ENCODE peak calls at places on chromosomes 13 and 19, in five cellular contexts. T is heart right ventricle; D is fibroblast of pulmonary artery; F is activated CD8-positive, alpha-beta T cell treated with anti-CD3 and anti-CD28 coated beads for 36 hours; X is GM23338. Z is an unnamed sample.

GRCh38 chr13:73339086-73339485 is 280.3 kb downstream of the KLF5 start:
- DNase-seq in T (no peak), D (no peak), F (no peak), X (no peak), Z (no peak)

GRCh38 chr13:82438320-82438719 is 1444.0 kb downstream of the SLITRK1 start:
- DNase-seq in T (no peak), D (no peak), F (no peak), X (no peak), Z (no peak)

GRCh38 chr13:31119966-31120733 is 41.6 kb downstream of the HSPH1 start:
- DNase-seq in T (no peak), D (peak), F (no peak), X (peak), Z (no peak)

GRCh38 chr19:15031675-15032074 is 17.6 kb upstream of the CASP14 start:
- DNase-seq in T (no peak), D (no peak), F (no peak), X (no peak), Z (no peak)

GRCh38 chr13:32229443-32229842 is 85.7 kb downstream of the ZAR1L start:
- DNase-seq in T (no peak), D (no peak), F (no peak), X (no peak), Z (no peak)

GRCh38 chr19:50844296-50844935 is 10.3 kb upstream of the KLK3 start:
- DNase-seq in T (no peak), D (no peak), F (no peak), X (no peak), Z (no peak)

GRCh38 chr19:13463296-13463695 is 43.0 kb downstream of the CACNA1A start:
- DNase-seq in T (peak), D (peak), F (peak), X (peak), Z (no peak)

GRCh38 chr19:46355991-46356669 is 9.2 kb downstream of the PPP5C start:
- DNase-seq in T (no peak), D (no peak), F (no peak), X (no peak), Z (no peak)

GRCh38 chr13:97753269-97753668 is 200.2 kb upstream of the IPO5 start:
- DNase-seq in T (no peak), D (no peak), F (no peak), X (peak), Z (no peak)

GRCh38 chr13:36432106-36432544 is at the start of gene CCNA1:
- DNase-seq in T (peak), D (peak), F (peak), X (peak), Z (peak)

GRCh38 chr19:17244618-17245534 is 843 bp downstream of the NR2F6 start:
- DNase-seq in T (no peak), D (no peak), F (no peak), X (peak), Z (peak)

GRCh38 chr13:114081761-114082681 is 50.4 kb downstream of the RASA3 start:
- DNase-seq in T (no peak), D (no peak), F (no peak), X (no peak), Z (no peak)

GRCh38 chr19:2039082-2039958 is 11.7 kb downstream of the MKNK2 start:
- DNase-seq in T (no peak), D (no peak), F (no peak), X (no peak), Z (no peak)

GRCh38 chr19:40143612-40144011 is 47.6 kb upstream of the MAP3K10 start:
- DNase-seq in T (peak), D (no peak), F (peak), X (peak), Z (peak)

GRCh38 chr19:51691122-51692064 is 1.7 kb upstream of the SPACA6 start:
- DNase-seq in T (no peak), D (peak), F (no peak), X (peak), Z (no peak)

GRCh38 chr13:32530841-32531253 is 7.7 kb downstream of the N4BP2L2 start:
- DNase-seq in T (peak), D (peak), F (no peak), X (peak), Z (no peak)

GRCh38 chr13:45396548-45397095 is 21.6 kb downstream of the SLC25A30 start:
- DNase-seq in T (no peak), D (peak), F (no peak), X (no peak), Z (peak)

GRCh38 chr19:48355555-48355954 is 8.2 kb downstream of the TMEM143 start:
- DNase-seq in T (no peak), D (no peak), F (no peak), X (peak), Z (no peak)

GRCh38 chr13:95349267-95349666 is 48.0 kb upstream of the ABCC4 start:
- DNase-seq in T (peak), D (peak), F (no peak), X (no peak), Z (no peak)

GRCh38 chr13:40682449-40683240 is 16.2 kb upstream of the FOXO1 start:
- DNase-seq in T (no peak), D (no peak), F (no peak), X (peak), Z (no peak)

GRCh38 chr19:5147971-5148793 is 179.3 kb downstream of the KDM4B start:
- DNase-seq in T (no peak), D (no peak), F (no peak), X (no peak), Z (peak)

GRCh38 chr13:99051768-99052455 is 74.0 kb upstream of the DOCK9 start:
- DNase-seq in T (no peak), D (no peak), F (no peak), X (no peak), Z (no peak)

GRCh38 chr13:54593504-54593903 is 1564.9 kb downstream of the OLFM4 start:
- DNase-seq in T (no peak), D (no peak), F (no peak), X (no peak), Z (no peak)

GRCh38 chr19:41616785-41617621 is 9.9 kb downstream of the CEACAM4 start:
- DNase-seq in T (no peak), D (peak), F (peak), X (peak), Z (no peak)

GRCh38 chr13:106110241-106110855 is 425.1 kb downstream of the EFNB2 start:
- DNase-seq in T (no peak), D (no peak), F (no peak), X (no peak), Z (no peak)

GRCh38 chr19:35269425-35270117 is 809 bp downstream of the USF2 start:
- DNase-seq in T (peak), D (peak), F (peak), X (peak), Z (peak)

GRCh38 chr13:99226493-99226892 is 25.8 kb downstream of the UBAC2 start:
- DNase-seq in T (no peak), D (no peak), F (no peak), X (no peak), Z (no peak)

GRCh38 chr13:111090169-111090568 is 24.9 kb upstream of the ARHGEF7 start:
- DNase-seq in T (no peak), D (no peak), F (no peak), X (no peak), Z (no peak)

GRCh38 chr13:41224113-41225110 is 30.0 kb upstream of the KBTBD7 start:
- DNase-seq in T (no peak), D (peak), F (no peak), X (no peak), Z (no peak)

GRCh38 chr19:39915101-39915847 is 19.2 kb downstream of the FCGBP start:
- DNase-seq in T (no peak), D (no peak), F (no peak), X (peak), Z (peak)

GRCh38 chr19:46350758-46351159 is 3.9 kb downstream of the PPP5C start:
- DNase-seq in T (no peak), D (no peak), F (peak), X (no peak), Z (no peak)

GRCh38 chr19:2627319-2627829 is 75.1 kb downstream of the GNG7 start:
- DNase-seq in T (peak), D (peak), F (peak), X (no peak), Z (peak)

GRCh38 chr13:28750187-28751045 is 31.6 kb upstream of the SLC46A3 start:
- DNase-seq in T (no peak), D (peak), F (no peak), X (no peak), Z (no peak)

GRCh38 chr13:90721937-90722336 is 625.5 kb upstream of the MIR17HG start:
- DNase-seq in T (no peak), D (no peak), F (no peak), X (no peak), Z (no peak)

GRCh38 chr19:30686252-30686762 is 314.1 kb downstream of the ZNF536 start:
- DNase-seq in T (no peak), D (peak), F (no peak), X (peak), Z (no peak)

GRCh38 chr19:56974554-56975207 is 134.2 kb upstream of the PEG3 start:
- DNase-seq in T (no peak), D (no peak), F (no peak), X (no peak), Z (no peak)

GRCh38 chr13:23505007-23505406 is 65.2 kb upstream of the TNFRSF19 start:
- DNase-seq in T (peak), D (peak), F (no peak), X (no peak), Z (no peak)

GRCh38 chr19:13017306-13018036 is 22.2 kb downstream of the NFIX start:
- DNase-seq in T (no peak), D (no peak), F (no peak), X (peak), Z (no peak)

GRCh38 chr19:54674021-54674617 is 11.3 kb downstream of the LILRB4 start:
- DNase-seq in T (no peak), D (peak), F (peak), X (peak), Z (no peak)

GRCh38 chr13:49499889-49500660 is 4.3 kb downstream of the PHF11 start:
- DNase-seq in T (no peak), D (peak), F (no peak), X (no peak), Z (no peak)

GRCh38 chr19:33426621-33427475 is 53.3 kb downstream of the CEBPG start:
- DNase-seq in T (no peak), D (no peak), F (no peak), X (no peak), Z (no peak)

GRCh38 chr19:33429891-33430673 is 56.6 kb downstream of the CEBPG start:
- DNase-seq in T (no peak), D (no peak), F (peak), X (no peak), Z (no peak)

GRCh38 chr19:33430674-33431277 is 57.3 kb downstream of the CEBPG start:
- DNase-seq in T (peak), D (peak), F (peak), X (peak), Z (peak)

GRCh38 chr19:33428627-33429013 is 55.1 kb downstream of the CEBPG start:
- DNase-seq in T (no peak), D (no peak), F (no peak), X (no peak), Z (no peak)

DNA sequence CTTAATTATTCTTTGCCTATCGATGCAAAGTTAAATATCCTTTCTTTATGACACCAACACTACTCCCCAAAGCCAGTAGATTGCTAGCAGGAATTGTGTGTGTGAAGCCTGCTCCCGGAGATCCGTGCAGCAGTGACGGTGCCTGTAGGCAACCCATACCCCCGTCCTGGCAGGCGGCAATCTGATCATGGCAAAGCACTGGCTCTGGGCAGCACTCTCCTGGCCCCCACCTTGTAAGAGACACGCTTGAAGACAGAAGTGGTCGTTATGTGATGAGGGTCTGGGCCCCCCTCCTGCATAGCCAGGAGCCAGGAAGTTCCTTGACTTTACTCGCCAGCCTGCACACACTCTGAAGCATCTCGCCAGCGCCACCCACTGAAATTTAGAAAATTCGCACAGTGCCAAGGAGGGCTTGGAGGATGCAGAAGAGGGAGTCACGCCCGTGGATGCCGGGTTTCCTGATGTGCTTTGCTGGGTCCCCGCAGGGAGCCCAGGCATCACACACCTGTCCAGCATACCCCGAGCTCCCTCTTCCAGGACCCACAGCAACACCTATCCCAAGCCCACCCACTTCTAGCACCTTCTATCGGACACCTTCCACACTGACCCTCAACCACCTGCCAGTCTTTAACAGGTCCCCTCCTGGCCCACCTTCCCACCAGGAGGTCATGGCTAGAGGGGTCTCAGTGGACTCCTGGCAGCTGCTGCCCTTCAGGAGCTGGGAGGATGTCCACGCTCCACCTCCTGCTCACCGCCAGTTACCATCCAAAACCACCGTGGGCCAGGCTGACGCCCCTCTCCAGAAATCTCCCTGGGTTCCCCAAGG is 54.5 kb downstream of the CEBPG start:
- DNase-seq in T (no peak), D (no peak), F (no peak), X (no peak), Z (no peak)
- TF ChIP-seq CTCF in T (no peak), D (no peak), F (no peak), X (peak), Z (no peak)

GRCh38 chr13:108917581-108917980 is 288.2 kb downstream of the MYO16 start:
- DNase-seq in T (no peak), D (peak), F (no peak), X (no peak), Z (no peak)

GRCh38 chr13:108911807-108912206 is 282.4 kb downstream of the MYO16 start:
- DNase-seq in T (no peak), D (no peak), F (no peak), X (no peak), Z (no peak)

GRCh38 chr13:108915634-108916497 is 286.5 kb downstream of the MYO16 start:
- DNase-seq in T (peak), D (peak), F (peak), X (peak), Z (peak)

GRCh38 chr13:108919036-108919907 is 289.9 kb downstream of the MYO16 start:
- DNase-seq in T (no peak), D (no peak), F (no peak), X (no peak), Z (no peak)

GRCh38 chr13:108915095-108915633 is 285.8 kb downstream of the MYO16 start:
- DNase-seq in T (no peak), D (peak), F (peak), X (peak), Z (no peak)
- TF ChIP-seq CTCF in T (peak), D (peak), F (no peak), X (peak), Z (no peak)

DNA sequence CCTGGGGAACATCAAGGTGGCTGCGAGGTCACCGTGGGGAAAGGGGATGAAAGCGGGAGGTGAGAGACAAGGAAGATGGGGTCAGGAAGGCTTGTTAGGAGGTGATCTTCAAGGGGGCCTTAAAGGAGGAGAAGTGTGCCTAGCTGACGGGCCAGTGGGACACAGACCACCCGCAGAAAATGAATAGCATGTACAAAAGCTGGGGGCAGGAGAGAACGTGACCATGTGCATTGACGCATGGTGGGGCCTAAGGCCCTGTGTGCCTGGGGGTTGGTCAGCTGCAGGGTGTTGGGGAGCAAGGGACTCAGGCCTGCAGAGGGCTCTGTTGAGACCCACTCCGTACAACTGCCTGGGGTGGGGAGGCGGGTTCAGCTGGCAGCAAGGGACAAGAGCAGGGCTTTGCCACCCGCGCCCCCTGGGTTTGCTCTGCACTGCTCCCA is 5.9 kb downstream of the RAB8A start:
- DNase-seq in T (no peak), D (no peak), F (no peak), X (peak), Z (no peak)
- TF ChIP-seq CTCF in T (no peak), D (no peak), F (no peak), X (peak), Z (no peak)

GRCh38 chr13:27354379-27354778 is 70.0 kb upstream of the GTF3A start:
- DNase-seq in T (no peak), D (peak), F (no peak), X (no peak), Z (no peak)
- TF ChIP-seq CTCF in T (no peak), D (peak), F (no peak), X (no peak), Z (no peak)

Z was measured in thyroid gland.